ENCODE peak calls at places on chromosome 20, in eight cellular contexts. J is Peyer's patch, V is cardiac muscle cell, I is prostate gland, N is GM13976, U is fibroblast of villous mesenchyme, O is heart right ventricle, D is lower leg skin. K is an unnamed sample.

GRCh38 chr20:48659888-48660287 is 167.9 kb downstream of the PREX1 start:
- DNase-seq in J (no peak), V (no peak), I (peak), N (no peak), U (no peak), O (no peak), D (no peak), K (no peak)

GRCh38 chr20:17704589-17705317 is 5.0 kb downstream of the BANF2 start:
- DNase-seq in J (no peak), V (no peak), I (no peak), N (no peak), U (no peak), O (no peak), D (no peak), K (no peak)

GRCh38 chr20:52294106-52294628 is 102.6 kb upstream of the ZFP64 start:
- DNase-seq in J (no peak), V (peak), I (no peak), N (no peak), U (no peak), O (no peak), D (no peak), K (no peak)

GRCh38 chr20:38883081-38883980 is 42.9 kb upstream of the FAM83D start:
- DNase-seq in J (peak), V (peak), I (no peak), N (no peak), U (no peak), O (peak), D (no peak), K (no peak)

GRCh38 chr20:370977-371754 is 9.4 kb upstream of the TRIB3 start:
- DNase-seq in J (no peak), V (no peak), I (no peak), N (no peak), U (no peak), O (no peak), D (no peak), K (no peak)

GRCh38 chr20:46040902-46041535 is 12.0 kb downstream of the SLC12A5 start:
- DNase-seq in J (no peak), V (peak), I (no peak), N (peak), U (peak), O (peak), D (no peak), K (no peak)

GRCh38 chr20:37220796-37221195 is 40.8 kb downstream of the GHRH start:
- DNase-seq in J (no peak), V (peak), I (no peak), N (no peak), U (peak), O (no peak), D (no peak), K (no peak)

GRCh38 chr20:62048821-62049291 is 16.8 kb downstream of the TAF4 start:
- DNase-seq in J (peak), V (no peak), I (no peak), N (no peak), U (no peak), O (no peak), D (no peak), K (no peak)

GRCh38 chr20:37886851-37887297 is 16.1 kb upstream of the VSTM2L start:
- DNase-seq in J (no peak), V (peak), I (no peak), N (no peak), U (no peak), O (peak), D (no peak), K (no peak)

GRCh38 chr20:14114049-14114448 is 118.7 kb downstream of the MACROD2 start:
- DNase-seq in J (no peak), V (no peak), I (no peak), N (no peak), U (no peak), O (no peak), D (no peak), K (no peak)

GRCh38 chr20:46027245-46027853 is 1.7 kb upstream of the SLC12A5 start:
- DNase-seq in J (no peak), V (peak), I (peak), N (peak), U (peak), O (no peak), D (no peak), K (no peak)

GRCh38 chr20:62504323-62504722 is 28.5 kb upstream of the GATA5 start:
- DNase-seq in J (no peak), V (no peak), I (no peak), N (no peak), U (no peak), O (no peak), D (no peak), K (no peak)

GRCh38 chr20:50625986-50626677 is 65.2 kb downstream of the RIPOR3 start:
- DNase-seq in J (no peak), V (peak), I (no peak), N (no peak), U (peak), O (peak), D (no peak), K (no peak)

GRCh38 chr20:13355386-13355785 is 134.3 kb downstream of the ISM1 start:
- DNase-seq in J (no peak), V (no peak), I (no peak), N (no peak), U (peak), O (no peak), D (peak), K (no peak)

GRCh38 chr20:47710665-47711045 is 74.6 kb downstream of the SULF2 start:
- DNase-seq in J (no peak), V (no peak), I (no peak), N (no peak), U (no peak), O (no peak), D (no peak), K (no peak)

GRCh38 chr20:50655325-50655880 is 35.9 kb downstream of the RIPOR3 start:
- DNase-seq in J (no peak), V (peak), I (no peak), N (no peak), U (peak), O (peak), D (peak), K (peak)

GRCh38 chr20:38198238-38198861 is 33.3 kb upstream of the TGM2 start:
- DNase-seq in J (no peak), V (no peak), I (no peak), N (peak), U (no peak), O (no peak), D (no peak), K (no peak)

GRCh38 chr20:39986231-39986904 is 702.7 kb downstream of the MAFB start:
- DNase-seq in J (no peak), V (peak), I (peak), N (no peak), U (peak), O (peak), D (peak), K (no peak)

GRCh38 chr20:38770546-38770945 is 22.3 kb downstream of the ACTR5 start:
- DNase-seq in J (no peak), V (no peak), I (no peak), N (no peak), U (no peak), O (no peak), D (no peak), K (no peak)

GRCh38 chr20:48826064-48826463 is 1.7 kb downstream of the PREX1 start:
- DNase-seq in J (no peak), V (no peak), I (no peak), N (no peak), U (no peak), O (no peak), D (no peak), K (no peak)

GRCh38 chr20:55386686-55387085 is 618.6 kb downstream of the CBLN4 start:
- DNase-seq in J (no peak), V (no peak), I (no peak), N (no peak), U (no peak), O (no peak), D (no peak), K (no peak)

GRCh38 chr20:31544600-31544999 is 30.4 kb downstream of the HM13 start:
- DNase-seq in J (no peak), V (no peak), I (no peak), N (no peak), U (no peak), O (no peak), D (no peak), K (no peak)

GRCh38 chr20:62511915-62512610 is 36.3 kb upstream of the GATA5 start:
- DNase-seq in J (no peak), V (no peak), I (no peak), N (no peak), U (no peak), O (peak), D (no peak), K (no peak)

GRCh38 chr20:45469336-45470261 is at the start of gene WFDC2:
- DNase-seq in J (peak), V (no peak), I (peak), N (no peak), U (no peak), O (peak), D (no peak), K (no peak)

GRCh38 chr20:53735536-53736050 is 142.0 kb upstream of the ZNF217 start:
- DNase-seq in J (no peak), V (peak), I (no peak), N (no peak), U (peak), O (no peak), D (no peak), K (no peak)

GRCh38 chr20:15317546-15318242 is 980.3 kb upstream of the FLRT3 start:
- DNase-seq in J (no peak), V (no peak), I (no peak), N (peak), U (no peak), O (no peak), D (no peak), K (no peak)

GRCh38 chr20:57268399-57269076 is 2.1 kb upstream of the BMP7 start:
- DNase-seq in J (no peak), V (no peak), I (no peak), N (no peak), U (no peak), O (no peak), D (no peak), K (no peak)

GRCh38 chr20:31721408-31722332 is 998 bp downstream of the BCL2L1 start:
- DNase-seq in J (peak), V (no peak), I (no peak), N (no peak), U (no peak), O (peak), D (no peak), K (no peak)

GRCh38 chr20:58064411-58065010 is 163.9 kb downstream of the ANKRD60 start:
- DNase-seq in J (no peak), V (no peak), I (no peak), N (no peak), U (no peak), O (no peak), D (peak), K (no peak)

GRCh38 chr20:63952210-63952535 is 4.0 kb downstream of the UCKL1 start:
- DNase-seq in J (no peak), V (no peak), I (no peak), N (no peak), U (no peak), O (no peak), D (no peak), K (no peak)

GRCh38 chr20:25040438-25040831 is 17.5 kb downstream of the ACSS1 start:
- DNase-seq in J (no peak), V (peak), I (peak), N (no peak), U (peak), O (no peak), D (peak), K (no peak)

GRCh38 chr20:62143976-62144825 is 632 bp downstream of the SS18L1 start:
- DNase-seq in J (peak), V (peak), I (peak), N (peak), U (peak), O (peak), D (no peak), K (no peak)

DNA sequence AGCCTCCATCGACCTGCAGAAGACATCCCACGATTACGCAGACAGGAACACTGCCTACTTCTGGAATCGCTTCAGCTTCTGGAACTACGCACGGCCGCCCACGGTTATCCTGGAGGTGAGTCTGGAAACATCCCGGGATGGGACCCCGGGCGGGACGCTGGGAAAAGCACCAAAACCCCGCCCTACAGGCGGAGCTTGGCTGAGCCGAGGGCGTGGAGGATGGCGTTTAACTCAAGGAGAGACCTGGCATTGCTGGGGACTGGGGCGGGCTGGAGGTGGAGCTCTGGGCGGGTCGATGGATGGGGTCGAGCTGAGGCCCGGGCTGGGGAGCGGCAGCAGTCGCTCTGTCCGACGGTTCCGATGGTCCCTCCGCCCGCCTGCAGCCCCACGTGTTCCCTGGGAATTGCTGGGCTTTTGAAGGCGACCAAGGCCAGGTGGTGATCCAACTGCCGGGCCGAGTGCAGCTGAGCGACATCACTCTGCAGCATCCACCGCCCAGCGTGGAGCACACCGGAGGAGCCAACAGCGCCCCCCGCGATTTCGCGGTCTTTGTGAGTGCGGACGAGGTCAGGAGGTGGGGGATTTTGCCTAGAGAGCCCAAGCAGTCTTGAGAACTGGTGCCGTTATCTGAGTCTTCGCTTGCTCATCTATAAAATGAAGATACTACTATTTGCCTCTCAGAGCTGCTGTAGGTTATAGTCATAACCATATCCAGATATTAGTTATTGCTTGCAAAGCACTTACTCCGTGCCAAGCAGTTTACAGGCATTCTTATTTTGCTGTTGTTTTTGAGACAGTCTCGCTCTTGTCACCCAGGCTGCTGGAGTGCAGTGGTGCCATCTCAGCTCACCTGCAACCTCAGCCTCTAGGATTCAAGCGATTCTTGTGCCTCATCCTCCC is 3.8 kb downstream of the SPAG4 start:
- DNase-seq in J (peak), V (peak), I (peak), N (peak), U (peak), O (peak), D (peak), K (peak)
- TF ChIP-seq CTCF in J (peak), V (peak), I (peak), N (peak), U (peak), O (no peak), D (peak), K (no peak)

GRCh38 chr20:8953300-8953699 is 115.6 kb upstream of the PLCB4 start:
- DNase-seq in J (no peak), V (no peak), I (no peak), N (no peak), U (no peak), O (no peak), D (no peak), K (no peak)
- TF ChIP-seq CTCF in J (no peak), V (no peak), I (no peak), N (no peak), U (no peak), O (no peak), D (no peak), K (no peak)

DNA sequence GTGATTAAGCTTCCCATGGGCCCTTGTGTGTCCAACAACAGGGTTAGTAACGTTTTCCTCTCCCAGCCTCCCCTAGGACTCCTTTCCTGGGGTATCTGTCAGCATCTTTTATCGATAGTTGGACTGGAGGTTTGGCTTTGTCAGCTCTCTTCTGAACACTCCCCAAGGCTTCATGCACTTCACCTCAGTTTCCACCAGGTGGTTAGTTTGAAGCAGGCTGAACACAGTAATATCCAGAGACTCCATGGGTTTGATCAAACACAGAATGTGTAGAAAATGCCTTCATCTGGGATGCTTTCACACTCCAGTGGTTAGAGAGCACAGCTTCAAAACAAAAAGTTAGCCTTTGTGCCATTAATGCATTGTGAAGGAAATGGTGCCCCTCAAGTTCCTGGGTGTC is 139.1 kb downstream of the SLC24A3 start:
- DNase-seq in J (no peak), V (no peak), I (no peak), N (no peak), U (no peak), O (no peak), D (no peak), K (no peak)
- TF ChIP-seq CTCF in J (no peak), V (no peak), I (no peak), N (no peak), U (no peak), O (no peak), D (no peak), K (no peak)

GRCh38 chr20:11880694-11881093 is 37.0 kb upstream of the BTBD3 start:
- DNase-seq in J (no peak), V (no peak), I (no peak), N (no peak), U (peak), O (no peak), D (no peak), K (no peak)
- TF ChIP-seq CTCF in J (no peak), V (no peak), I (no peak), N (no peak), U (no peak), O (no peak), D (no peak), K (no peak)

GRCh38 chr20:44349349-44349748 is 6.2 kb upstream of the HNF4A start:
- DNase-seq in J (no peak), V (no peak), I (no peak), N (no peak), U (no peak), O (no peak), D (no peak), K (no peak)
- TF ChIP-seq CTCF in J (no peak), V (no peak), I (no peak), N (no peak), U (no peak), O (no peak), D (no peak), K (no peak)

DNA sequence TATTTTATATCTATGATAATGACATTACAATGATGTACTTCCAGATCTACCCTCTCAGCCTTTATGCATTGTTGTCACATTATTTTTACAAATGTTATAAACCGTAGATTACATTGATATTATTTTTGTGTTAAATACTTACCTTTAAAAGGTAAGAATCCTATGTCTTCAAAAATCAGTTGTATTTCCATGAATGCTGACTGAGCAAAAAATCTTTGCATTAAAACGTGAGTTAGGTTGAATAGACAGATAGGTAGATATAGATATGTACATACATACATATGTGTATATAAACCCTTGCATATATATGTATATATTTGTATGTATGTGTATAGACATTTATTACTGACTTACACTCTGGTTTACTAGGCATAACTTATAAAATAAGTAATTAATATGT is 558.2 kb downstream of the CDH26 start:
- DNase-seq in J (no peak), V (no peak), I (no peak), N (no peak), U (no peak), O (no peak), D (no peak), K (no peak)
- TF ChIP-seq CTCF in J (no peak), V (no peak), I (no peak), N (no peak), U (no peak), O (no peak), D (no peak), K (no peak)

GRCh38 chr20:19785173-19785799 is 27.2 kb downstream of the RIN2 start:
- DNase-seq in J (no peak), V (peak), I (no peak), N (no peak), U (peak), O (no peak), D (no peak), K (no peak)
- TF ChIP-seq CTCF in J (no peak), V (no peak), I (no peak), N (no peak), U (no peak), O (no peak), D (no peak), K (no peak)

GRCh38 chr20:59217162-59217561 is 53.5 kb downstream of the ZNF831 start:
- DNase-seq in J (no peak), V (peak), I (no peak), N (no peak), U (no peak), O (no peak), D (no peak), K (no peak)
- TF ChIP-seq CTCF in J (no peak), V (no peak), I (no peak), N (no peak), U (no peak), O (no peak), D (no peak), K (no peak)

DNA sequence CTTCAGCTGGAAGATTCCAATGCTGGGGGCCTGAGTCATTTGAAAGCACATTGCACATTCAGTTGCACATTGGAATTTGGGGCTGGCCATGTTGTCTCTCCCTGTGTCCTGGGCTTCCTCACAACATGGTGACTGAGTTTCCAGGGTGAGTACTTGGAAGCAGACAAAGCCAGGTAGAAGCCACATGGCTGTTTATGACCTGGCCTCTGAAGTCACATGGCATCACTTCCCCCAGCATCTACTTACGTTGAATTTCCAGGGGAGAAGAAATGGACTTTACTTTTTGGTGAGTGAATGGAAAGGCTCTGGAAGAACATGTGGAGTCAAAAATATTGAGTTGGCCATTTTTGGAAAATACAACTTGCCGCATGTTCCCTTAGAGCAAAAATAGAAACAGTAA is 155.5 kb downstream of the LINC00237 start:
- DNase-seq in J (no peak), V (no peak), I (no peak), N (no peak), U (no peak), O (no peak), D (no peak), K (no peak)
- TF ChIP-seq CTCF in J (no peak), V (no peak), I (no peak), N (no peak), U (no peak), O (no peak), D (no peak), K (no peak)

K was measured in omental fat pad.